ENCODE peak calls at places on chromosomes 5 and 9, in five cellular contexts. J, D, K, E and Z are unnamed samples.

GRCh38 chr9:80937646-80938045 is 751.7 kb downstream of the TLE1 start:
- DNase-seq in E (no peak), J (no peak), K (no peak), D (no peak), Z (no peak)

GRCh38 chr9:70832487-70832886 is 288.9 kb downstream of the TRPM3 start:
- DNase-seq in K (no peak), D (no peak), J (no peak), E (no peak), Z (no peak)

GRCh38 chr5:178113841-178114324 is 551 bp downstream of the N4BP3 start:
- DNase-seq in J (no peak), E (no peak), K (peak; percentile 79), D (no peak), Z (no peak)

GRCh38 chr5:5126444-5126843 is 13.7 kb upstream of the ADAMTS16 start:
- DNase-seq in E (no peak), J (no peak), K (no peak), D (peak; percentile 75), Z (no peak)

GRCh38 chr9:21634951-21635350 is 152.8 kb upstream of the IFNE start:
- DNase-seq in K (no peak), E (no peak), J (no peak), D (no peak), Z (no peak)

GRCh38 chr9:134663753-134664415 is 22.3 kb downstream of the COL5A1 start:
- DNase-seq in E (no peak), D (no peak), K (no peak), J (no peak), Z (no peak)

GRCh38 chr9:81045658-81046057 is 643.7 kb downstream of the TLE1 start:
- DNase-seq in J (no peak), D (no peak), E (no peak), K (no peak), Z (no peak)

GRCh38 chr5:37837101-37838032 is 2.5 kb downstream of the GDNF start:
- DNase-seq in D (peak; percentile 88), E (peak; percentile 81), J (peak; percentile 76), K (peak; percentile 90), Z (peak; percentile 65)

GRCh38 chr9:113646946-113647914 is 183.7 kb downstream of the RGS3 start:
- DNase-seq in J (no peak), K (no peak), D (no peak), E (no peak), Z (no peak)

GRCh38 chr5:169629847-169630548 is 7.1 kb upstream of the DOCK2 start:
- DNase-seq in K (no peak), J (no peak), E (peak; percentile 73), D (peak; percentile 68), Z (no peak)

GRCh38 chr5:39547548-39548154 is 122.9 kb upstream of the DAB2 start:
- DNase-seq in J (no peak), E (peak; percentile 71), D (peak; percentile 89), K (no peak), Z (peak; percentile 41)

GRCh38 chr9:133221177-133221809 is 12.2 kb upstream of the OBP2B start:
- DNase-seq in J (no peak), D (no peak), E (no peak), K (peak; percentile 14), Z (no peak)

GRCh38 chr9:125988479-125989050 is 241.4 kb downstream of the PBX3 start:
- DNase-seq in J (no peak), K (no peak), E (no peak), D (no peak), Z (no peak)

GRCh38 chr5:15500326-15500958 is 462 bp downstream of the FBXL7 start:
- DNase-seq in J (peak; percentile 46), K (peak; percentile 79), D (no peak), E (peak; percentile 66), Z (peak; percentile 48)

GRCh38 chr5:135019314-135019713 is 14.7 kb downstream of the PITX1 start:
- DNase-seq in E (no peak), J (no peak), K (no peak), D (no peak), Z (no peak)

GRCh38 chr5:57302643-57303042 is 128.8 kb downstream of the GPBP1 start:
- DNase-seq in K (no peak), E (peak; percentile 93), D (no peak), J (no peak), Z (no peak)

GRCh38 chr5:112977440-112977861 is 853 bp downstream of the DCP2 start:
- DNase-seq in E (peak; percentile 25), D (peak; percentile 52), K (no peak), J (no peak), Z (no peak)

GRCh38 chr5:179906795-179907569 is 715 bp downstream of the TBC1D9B start:
- DNase-seq in D (no peak), E (peak; percentile 28), K (peak; percentile 69), J (peak; percentile 56), Z (no peak)

GRCh38 chr9:133499892-133500270 is 21.0 kb upstream of the SLC2A6 start:
- DNase-seq in J (no peak), K (no peak), D (no peak), E (no peak), Z (no peak)

GRCh38 chr5:17944046-17944445 is 309.8 kb downstream of the TAF11L14 start:
- DNase-seq in D (no peak), J (no peak), K (no peak), E (no peak), Z (no peak)

GRCh38 chr9:3824589-3824988 is 298.8 kb upstream of the RFX3 start:
- DNase-seq in D (no peak), K (no peak), E (no peak), J (no peak), Z (no peak)

GRCh38 chr5:134088994-134089560 is 25.4 kb upstream of the TCF7 start:
- DNase-seq in K (no peak), D (no peak), E (no peak), J (no peak), Z (no peak)

GRCh38 chr9:135604437-135605237 is 34.7 kb downstream of the GLT6D1 start:
- DNase-seq in J (peak; percentile 49), K (peak; percentile 47), E (no peak), D (no peak), Z (no peak)

GRCh38 chr5:81853005-81853357 is 102.1 kb upstream of the SSBP2 start:
- DNase-seq in E (no peak), D (no peak), K (no peak), J (no peak), Z (no peak)

GRCh38 chr5:172954277-172954676 is 4.9 kb upstream of the RPL26L1 start:
- DNase-seq in E (no peak), D (no peak), K (no peak), J (no peak), Z (no peak)

GRCh38 chr9:79173932-79174331 is 397.8 kb upstream of the TLE4 start:
- DNase-seq in J (no peak), K (no peak), E (peak; percentile 17), D (no peak), Z (no peak)

GRCh38 chr5:148401604-148402003 is 17.8 kb downstream of the FBXO38 start:
- DNase-seq in E (peak; percentile 36), J (no peak), D (peak; percentile 7), K (no peak), Z (no peak)

GRCh38 chr9:36163840-36164175 is 5.4 kb upstream of the CCIN start:
- DNase-seq in E (peak; percentile 47), K (no peak), J (no peak), D (no peak), Z (no peak)

GRCh38 chr9:95104088-95104960 is 213.2 kb downstream of the FANCC start:
- DNase-seq in D (no peak), J (no peak), K (no peak), E (no peak), Z (no peak)

GRCh38 chr5:176948458-176948857 is 49.3 kb upstream of the HK3 start:
- DNase-seq in E (peak; percentile 56), D (no peak), J (no peak), K (no peak), Z (no peak)

GRCh38 chr9:36063804-36064447 is 27.2 kb downstream of the RECK start:
- DNase-seq in J (no peak), K (no peak), D (no peak), E (no peak), Z (no peak)

GRCh38 chr9:123457586-123457985 is 101.6 kb downstream of the CRB2 start:
- DNase-seq in J (no peak), D (no peak), E (no peak), K (no peak), Z (no peak)
- H2BK12ac ChIP-seq in J (no peak overlapping the region), D (no peak overlapping the region), E (no peak overlapping the region), K (no peak overlapping the region), Z (no peak overlapping the region)

DNA sequence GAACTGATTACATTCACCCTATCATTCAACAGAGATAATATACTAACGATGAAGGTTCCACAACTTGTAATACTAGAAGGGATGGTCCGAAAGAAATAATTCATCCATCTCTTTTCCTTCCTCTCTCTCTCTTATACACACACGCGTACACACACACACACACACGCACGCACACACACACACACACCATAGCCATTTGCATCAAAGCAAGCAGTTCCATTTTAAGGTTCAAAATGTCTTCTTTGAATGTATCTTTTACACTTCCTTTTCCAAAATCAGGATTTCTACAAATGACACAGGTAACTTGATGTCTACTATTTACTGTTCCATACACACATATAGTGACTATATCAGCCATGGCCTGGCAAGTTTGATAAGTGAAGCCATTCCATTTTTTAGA is 932 bp downstream of the GDA start:
- DNase-seq in D (peak; percentile 13), E (no peak), J (no peak), K (no peak), Z (no peak)
- H3K4me2 ChIP-seq in D (no peak overlapping the region), E (no peak overlapping the region), J (no peak overlapping the region), K (peak overlapping the region; percentile 97), Z (no peak overlapping the region)

GRCh38 chr5:83967417-83967816 is 246.8 kb upstream of the HAPLN1 start:
- DNase-seq in K (no peak), J (no peak), D (no peak), E (peak; percentile 48), Z (no peak)

GRCh38 chr5:83974151-83974822 is 253.6 kb upstream of the HAPLN1 start:
- DNase-seq in J (no peak), E (peak; percentile 67), D (no peak), K (no peak), Z (peak; percentile 8)

GRCh38 chr5:83972909-83973308 is 252.3 kb upstream of the HAPLN1 start:
- DNase-seq in D (no peak), J (no peak), E (no peak), K (no peak), Z (no peak)

GRCh38 chr5:83972236-83972635 is 251.6 kb upstream of the HAPLN1 start:
- DNase-seq in E (peak; percentile 83), K (no peak), J (no peak), D (no peak), Z (no peak)
- H3K9ac ChIP-seq in E (no peak overlapping the region), K (no peak overlapping the region), J (no peak overlapping the region), D (no peak overlapping the region), Z (no peak overlapping the region)

GRCh38 chr9:99573883-99574282 is 247.8 kb upstream of the NR4A3 start:
- DNase-seq in K (no peak), J (no peak), D (no peak), E (no peak), Z (no peak)
- H2BK12ac ChIP-seq in K (no peak overlapping the region), J (no peak overlapping the region), D (no peak overlapping the region), E (no peak overlapping the region), Z (no peak overlapping the region)

GRCh38 chr5:102866315-102866693 is 111.2 kb downstream of the PAM start:
- DNase-seq in E (no peak), K (no peak), J (no peak), D (no peak), Z (no peak)
- H3K4me2 ChIP-seq in E (peak overlapping the region; percentile 86), K (peak overlapping the region; percentile 94), J (peak overlapping the region; percentile 61), D (peak overlapping the region; percentile 96), Z (peak overlapping the region; percentile 72)

GRCh38 chr9:110282767-110283136 is 26.4 kb upstream of the TXN start:
- DNase-seq in J (no peak), D (no peak), E (no peak), K (no peak), Z (no peak)
- H3K9ac ChIP-seq in J (no peak overlapping the region), D (no peak overlapping the region), E (no peak overlapping the region), K (no peak overlapping the region), Z (no peak overlapping the region)

GRCh38 chr5:73838901-73839300 is 212.9 kb downstream of the ARHGEF28 start:
- DNase-seq in J (no peak), D (peak; percentile 71), K (no peak), E (no peak), Z (no peak)
- H2BK12ac ChIP-seq in J (no peak overlapping the region), D (no peak overlapping the region), K (no peak overlapping the region), E (no peak overlapping the region), Z (no peak overlapping the region)